ENCODE peak calls at places on chromosomes 6 and 20, in seven cellular contexts. R, V, L, M, I, J and B are unnamed samples.

GRCh38 chr20:42857446-42857845 is 332.3 kb downstream of the PTPRT start:
- DNase-seq in M (no peak), L (no peak), J (no peak), V (no peak), I (no peak), R (no peak), B (no peak)

GRCh38 chr20:54062812-54063280 is 7.5 kb downstream of the BCAS1 start:
- DNase-seq in M (no peak), V (peak; percentile 73), L (no peak), I (no peak), J (peak; percentile 45), R (no peak), B (no peak)

GRCh38 chr6:165562421-165563090 is 100.5 kb downstream of the PDE10A start:
- DNase-seq in I (no peak), J (no peak), R (no peak), V (no peak), M (no peak), L (no peak), B (no peak)

GRCh38 chr6:36679043-36679821 is 718 bp downstream of the CDKN1A start:
- DNase-seq in V (peak; percentile 65), M (no peak), R (peak; percentile 82), J (peak; percentile 57), L (peak; percentile 88), I (peak; percentile 82), B (no peak)

GRCh38 chr6:122730775-122731386 is 48.6 kb upstream of the FABP7 start:
- DNase-seq in L (no peak), R (no peak), M (no peak), J (no peak), V (peak; percentile 61), I (no peak), B (no peak)

GRCh38 chr20:22460231-22460630 is 124.1 kb downstream of the FOXA2 start:
- DNase-seq in L (no peak), M (no peak), I (no peak), J (no peak), V (no peak), R (no peak), B (no peak)

GRCh38 chr6:73418081-73418741 is 23.6 kb downstream of the DDX43 start:
- DNase-seq in R (no peak), J (peak; percentile 7), I (no peak), M (no peak), L (no peak), V (no peak), B (no peak)

GRCh38 chr6:77457720-77458349 is 5.5 kb downstream of the HTR1B start:
- DNase-seq in V (peak; percentile 96), I (peak; percentile 76), J (peak; percentile 88), L (no peak), M (peak; percentile 67), R (no peak), B (peak; percentile 34)

GRCh38 chr20:47727170-47727880 is 58.0 kb downstream of the SULF2 start:
- DNase-seq in L (peak; percentile 75), J (no peak), V (no peak), M (no peak), I (peak; percentile 41), R (peak; percentile 85), B (no peak)

GRCh38 chr6:140043762-140044378 is 669.4 kb upstream of the CITED2 start:
- DNase-seq in I (no peak), V (no peak), L (no peak), R (no peak), M (no peak), J (peak; percentile 67), B (no peak)

GRCh38 chr6:158815379-158815724 is 3.8 kb downstream of the EZR start:
- DNase-seq in R (no peak), V (no peak), J (no peak), I (no peak), L (no peak), M (no peak), B (no peak)
- H3K4me3 ChIP-seq in R (no peak overlapping the region), V (no peak overlapping the region), J (no peak overlapping the region), I (peak overlapping the region; percentile 95), L (no peak overlapping the region), M (peak overlapping the region; percentile 88), B (peak overlapping the region; percentile 75)

GRCh38 chr20:56631990-56632327 is 2.9 kb downstream of the TFAP2C start:
- DNase-seq in V (no peak), M (no peak), L (no peak), I (no peak), R (no peak), J (no peak), B (no peak)

GRCh38 chr20:56631318-56631989 is 2.3 kb downstream of the TFAP2C start:
- DNase-seq in I (no peak), J (no peak), R (no peak), L (no peak), M (no peak), V (no peak), B (no peak)

GRCh38 chr20:56634735-56635422 is 5.8 kb downstream of the TFAP2C start:
- DNase-seq in R (no peak), L (no peak), M (no peak), I (no peak), V (no peak), J (no peak), B (no peak)

GRCh38 chr20:56636701-56637100 is 7.6 kb downstream of the TFAP2C start:
- DNase-seq in I (no peak), R (no peak), J (peak; percentile 91), V (no peak), L (no peak), M (no peak), B (no peak)

GRCh38 chr20:56634307-56634706 is 5.2 kb downstream of the TFAP2C start:
- DNase-seq in V (no peak), L (no peak), R (no peak), M (no peak), J (no peak), I (no peak), B (no peak)
- TF ChIP-seq CTCF in V (no peak), L (no peak), R (no peak), M (no peak), J (no peak), I (no peak), B (no peak)

DNA sequence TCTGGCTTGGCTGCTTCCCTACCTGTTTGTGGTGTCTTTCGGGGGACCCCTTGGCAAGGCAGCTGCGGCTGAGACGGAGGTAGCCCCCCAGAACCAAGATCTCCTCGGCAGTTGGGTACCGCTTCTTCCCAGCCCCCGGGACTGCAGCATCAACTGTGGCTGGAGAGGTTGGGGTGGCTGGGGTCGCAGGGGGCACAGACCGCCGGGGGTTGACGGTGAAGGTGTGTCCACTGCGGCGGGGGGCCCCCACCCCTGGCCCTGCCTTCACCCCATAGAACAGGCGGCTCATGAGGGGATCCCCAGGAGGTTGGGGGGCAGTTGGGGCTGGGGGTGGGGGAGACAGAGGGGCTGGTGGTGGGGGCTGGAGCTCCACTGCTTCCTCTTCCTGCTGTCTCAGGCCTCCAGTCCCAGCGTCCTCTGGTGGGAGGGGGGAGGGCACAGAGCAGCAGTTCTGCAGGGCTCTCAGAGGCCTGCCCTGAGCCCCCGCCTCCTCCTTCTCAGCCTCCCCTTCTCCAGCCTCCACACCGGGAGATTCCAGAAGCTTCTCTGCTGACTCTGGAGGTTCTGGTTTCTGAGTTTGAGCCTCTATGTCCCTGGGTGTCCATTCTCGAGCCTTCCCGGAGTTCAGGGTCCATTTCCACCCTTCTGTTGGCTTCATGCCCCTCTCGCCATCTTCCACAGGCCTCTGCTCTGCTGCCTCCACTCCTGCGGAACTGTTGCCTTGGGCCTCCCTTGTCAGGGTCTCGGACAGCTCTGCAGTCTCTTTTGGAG is 1.9 kb downstream of the PPP1R18 start:
- DNase-seq in I (peak; percentile 60), L (peak; percentile 84), M (no peak), R (peak; percentile 89), J (peak; percentile 39), V (peak; percentile 47), B (no peak)
- H3K4me3 ChIP-seq in I (peak overlapping the region; percentile 90), L (peak overlapping the region; percentile 64), M (peak overlapping the region; percentile 79), R (peak overlapping the region; percentile 22), J (peak overlapping the region; percentile 80), V (peak overlapping the region; percentile 94), B (peak overlapping the region; percentile 85)

GRCh38 chr6:43308101-43308989 is at the start of gene CRIP3:
- DNase-seq in J (peak; percentile 11), R (peak; percentile 63), M (no peak), V (peak; percentile 65), I (peak; percentile 43), L (no peak), B (no peak)
- TF ChIP-seq CTCF in J (no peak), R (no peak), M (no peak), V (peak; percentile 47), I (peak; percentile 24), L (no peak), B (peak; percentile 48)

GRCh38 chr6:18465410-18466154 is 78.4 kb downstream of the RNF144B start:
- DNase-seq in V (no peak), M (no peak), J (no peak), I (no peak), L (no peak), R (no peak), B (no peak)
- H3K4me3 ChIP-seq in V (no peak overlapping the region), M (no peak overlapping the region), J (no peak overlapping the region), I (no peak overlapping the region), L (no peak overlapping the region), R (no peak overlapping the region), B (no peak overlapping the region)